ENCODE peak calls at places on chromosomes 3 and 15, in eight cellular contexts. L, J, E, Z, Q, K, D and T are unnamed samples.

GRCh38 chr3:179673522-179673921 is 20.7 kb downstream of the USP13 start:
- DNase-seq in L (no peak), J (no peak), E (no peak), Z (no peak), Q (no peak), K (no peak), D (no peak), T (no peak)

GRCh38 chr15:100030586-100031249 is 297.5 kb upstream of the LYSMD4 start:
- DNase-seq in L (no peak), J (peak; percentile 64), E (no peak), Z (no peak), Q (no peak), K (no peak), D (no peak), T (no peak)

GRCh38 chr3:2765002-2765579 is 345.1 kb downstream of the IL5RA start:
- DNase-seq in L (peak; percentile 16), J (no peak), E (no peak), Z (no peak), Q (peak; percentile 23), K (peak; percentile 66), D (no peak), T (no peak)

GRCh38 chr3:163306405-163306804 is 1771.9 kb downstream of the SI start:
- DNase-seq in L (no peak), J (no peak), E (no peak), Z (no peak), Q (no peak), K (no peak), D (no peak), T (no peak)

GRCh38 chr3:140863481-140864084 is 78.1 kb upstream of the SLC25A36 start:
- DNase-seq in L (peak; percentile 84), J (no peak), E (no peak), Z (peak; percentile 3), Q (peak; percentile 58), K (peak; percentile 87), D (peak; percentile 19), T (peak; percentile 76)

GRCh38 chr3:154060606-154061380 is 60.4 kb upstream of the ARHGEF26 start:
- DNase-seq in L (no peak), J (peak; percentile 68), E (no peak), Z (no peak), Q (no peak), K (peak; percentile 59), D (no peak), T (no peak)

GRCh38 chr3:143973352-143974021 is 1.9 kb downstream of the DIPK2A start:
- DNase-seq in L (no peak), J (peak; percentile 32), E (no peak), Z (no peak), Q (peak; percentile 22), K (no peak), D (peak; percentile 13), T (no peak)

GRCh38 chr3:71559021-71559420 is 24.5 kb downstream of the FOXP1 start:
- DNase-seq in L (no peak), J (no peak), E (no peak), Z (no peak), Q (no peak), K (no peak), D (no peak), T (no peak)

GRCh38 chr15:64010719-64011118 is 35.6 kb downstream of the DAPK2 start:
- DNase-seq in L (peak; percentile 88), J (peak; percentile 72), E (no peak), Z (no peak), Q (peak; percentile 94), K (no peak), D (no peak), T (no peak)

GRCh38 chr3:46960081-46960701 is 16.4 kb downstream of the CCDC12 start:
- DNase-seq in L (peak; percentile 54), J (no peak), E (peak; percentile 48), Z (no peak), Q (no peak), K (peak; percentile 39), D (no peak), T (no peak)

GRCh38 chr3:72177075-72178050 is 392.4 kb upstream of the PROK2 start:
- DNase-seq in L (no peak), J (no peak), E (no peak), Z (no peak), Q (peak; percentile 32), K (no peak), D (no peak), T (no peak)

DNA sequence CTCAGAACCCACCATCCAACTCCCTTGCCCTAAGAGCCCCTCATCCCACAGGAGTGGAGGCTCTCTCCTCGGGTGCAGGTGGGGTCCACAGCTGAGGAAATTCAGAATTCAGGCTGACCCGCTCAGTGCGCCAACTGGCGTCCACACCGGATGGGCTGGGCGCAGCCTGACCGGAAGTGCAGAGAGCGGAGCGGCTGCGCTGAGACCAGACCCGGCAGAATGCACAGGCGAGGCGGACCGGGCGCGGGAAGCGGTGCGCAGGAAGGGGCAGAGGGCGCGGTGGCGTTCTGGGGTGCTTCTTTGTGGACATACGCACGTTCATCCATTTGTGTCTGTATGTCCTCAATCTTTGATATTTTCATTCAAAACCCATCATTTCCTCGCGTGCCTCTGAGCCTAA is 210.5 kb upstream of the NDN start:
- DNase-seq in L (no peak), J (no peak), E (no peak), Z (no peak), Q (no peak), K (peak; percentile 36), D (no peak), T (no peak)
- TF ChIP-seq CTCF in L (no peak), J (no peak), E (no peak), Z (no peak), Q (no peak), K (no peak), D (no peak), T (no peak)

DNA sequence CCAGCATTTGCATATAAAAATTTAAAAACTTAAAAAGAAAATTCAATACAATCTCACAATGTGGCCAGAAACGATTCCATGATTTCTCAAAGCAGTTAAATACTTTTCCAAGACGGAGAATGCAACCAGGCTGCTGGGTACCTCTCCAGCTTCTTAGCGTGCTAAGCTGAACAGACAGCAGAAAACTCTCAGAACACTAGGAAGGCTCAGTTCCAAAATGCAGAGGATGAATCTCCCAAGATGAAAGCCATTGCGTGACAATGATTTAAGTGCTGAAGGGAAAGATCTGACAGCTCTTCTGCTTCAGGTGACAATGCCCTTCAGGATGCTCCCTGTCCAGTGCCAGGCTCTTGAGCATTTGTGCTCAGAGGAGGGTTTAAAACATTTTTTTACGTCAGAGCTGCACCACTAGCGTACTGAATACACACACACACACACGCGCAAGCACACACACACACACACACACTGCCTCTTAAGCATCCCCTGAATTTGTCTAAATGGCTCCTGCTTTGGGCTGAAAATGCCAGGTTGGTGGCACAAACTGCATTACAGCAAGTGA is 26.3 kb downstream of the ARHGEF3 start:
- DNase-seq in L (no peak), J (no peak), E (no peak), Z (no peak), Q (no peak), K (no peak), D (no peak), T (no peak)
- TF ChIP-seq CTCF in L (no peak), J (no peak), E (no peak), Z (no peak), Q (no peak), K (no peak), D (no peak), T (no peak)

DNA sequence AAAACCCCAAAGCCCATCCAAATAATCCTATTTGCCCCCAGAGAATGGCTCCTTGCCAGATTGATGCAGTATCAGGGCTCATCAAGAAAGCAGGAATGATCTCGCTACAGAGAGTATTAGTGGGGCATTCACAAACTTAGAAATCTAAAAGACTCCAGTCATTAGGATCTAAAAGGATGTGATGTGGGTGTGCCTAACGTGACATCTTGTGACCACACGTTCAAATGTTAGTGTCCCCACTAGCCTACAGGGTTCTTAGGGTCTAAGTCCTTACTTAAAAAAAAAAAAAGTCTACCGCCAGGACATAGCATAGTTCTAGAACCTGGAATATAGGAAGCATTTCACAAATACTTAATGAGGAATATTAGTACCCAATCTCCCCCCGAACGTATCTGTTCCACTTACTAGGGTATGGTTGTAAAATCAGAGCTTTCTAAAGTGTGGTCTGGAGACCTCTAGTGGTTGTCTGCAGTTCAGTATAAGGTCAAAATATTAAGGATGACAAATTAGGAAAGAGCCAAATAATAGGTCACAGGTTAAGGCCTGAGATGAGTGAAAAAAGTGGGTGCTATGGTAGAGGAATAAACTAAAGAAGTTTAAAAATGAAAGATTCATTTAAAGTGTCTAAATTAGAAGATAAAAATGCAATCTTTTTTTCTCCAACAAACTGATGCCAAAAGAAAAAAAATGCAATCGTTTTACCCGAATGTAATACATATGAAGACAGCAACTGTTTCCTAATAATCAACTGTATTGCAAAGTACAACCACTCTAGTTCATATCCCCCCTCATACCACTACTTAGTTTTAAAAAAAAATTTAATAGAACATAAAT is 4.2 kb upstream of the CHRM5 start:
- DNase-seq in L (no peak), J (no peak), E (no peak), Z (no peak), Q (peak; percentile 49), K (peak; percentile 75), D (peak; percentile 24), T (no peak)
- TF ChIP-seq CTCF in L (no peak), J (peak; percentile 81), E (peak; percentile 55), Z (peak; percentile 46), Q (peak; percentile 74), K (peak; percentile 93), D (peak; percentile 85), T (peak; percentile 69)

DNA sequence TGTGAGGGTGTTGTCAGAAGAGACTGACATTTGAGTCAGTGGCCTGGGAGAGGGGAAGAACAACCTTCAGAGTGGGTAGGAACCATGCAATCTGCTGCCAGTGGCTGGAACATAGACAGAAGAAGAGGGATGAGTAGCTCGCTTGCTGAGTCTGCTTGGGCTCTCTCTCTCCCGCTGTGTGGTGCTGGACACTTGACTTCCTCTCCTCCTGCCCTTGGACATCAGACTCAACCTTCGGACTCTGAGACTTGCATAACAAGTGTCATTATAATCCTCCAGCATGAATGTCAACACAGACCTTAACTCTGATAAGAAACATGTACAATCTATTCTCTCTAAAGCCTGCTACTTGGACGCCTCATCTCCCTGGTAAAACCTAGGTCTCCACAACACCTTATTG is 5.9 kb upstream of the NMD3 start:
- DNase-seq in L (no peak), J (no peak), E (no peak), Z (no peak), Q (no peak), K (no peak), D (no peak), T (no peak)
- TF ChIP-seq CTCF in L (no peak), J (no peak), E (no peak), Z (no peak), Q (no peak), K (no peak), D (no peak), T (no peak)

GRCh38 chr3:11653298-11654055 is 9.8 kb upstream of the VGLL4 start:
- DNase-seq in L (no peak), J (no peak), E (no peak), Z (no peak), Q (peak; percentile 16), K (peak; percentile 55), D (no peak), T (no peak)

GRCh38 chr3:11658180-11658579 is 14.5 kb upstream of the VGLL4 start:
- DNase-seq in L (no peak), J (no peak), E (no peak), Z (no peak), Q (no peak), K (no peak), D (no peak), T (no peak)

GRCh38 chr3:11654166-11654565 is 10.5 kb upstream of the VGLL4 start:
- DNase-seq in L (no peak), J (no peak), E (no peak), Z (no peak), Q (no peak), K (peak; percentile 36), D (no peak), T (no peak)

GRCh38 chr3:11651900-11652299 is 8.2 kb upstream of the VGLL4 start:
- DNase-seq in L (no peak), J (no peak), E (no peak), Z (no peak), Q (peak; percentile 51), K (peak; percentile 63), D (peak; percentile 44), T (no peak)

GRCh38 chr3:11655188-11655928 is 11.6 kb upstream of the VGLL4 start:
- DNase-seq in L (peak; percentile 15), J (no peak), E (no peak), Z (no peak), Q (peak; percentile 46), K (peak; percentile 64), D (peak; percentile 19), T (no peak)
- TF ChIP-seq CTCF in L (peak; percentile 22), J (peak; percentile 55), E (no peak), Z (peak; percentile 42), Q (peak; percentile 26), K (peak; percentile 67), D (peak; percentile 24), T (peak; percentile 49)